ENCODE peak calls at places on chromosomes 16 and 17, in five cellular contexts. Y, F, M, O and Q are unnamed samples.

GRCh38 chr16:58032710-58033293 is 7.2 kb downstream of the MMP15 start:
- DNase-seq in Y (no peak), F (peak; percentile 75), M (peak; percentile 62), O (no peak), Q (no peak)

GRCh38 chr16:82682757-82683156 is 56.0 kb downstream of the CDH13 start:
- DNase-seq in Y (no peak), F (no peak), M (no peak), O (no peak), Q (no peak)

GRCh38 chr17:17944253-17944652 is 27.9 kb downstream of the TOM1L2 start:
- DNase-seq in Y (no peak), F (no peak), M (no peak), O (no peak), Q (no peak)

GRCh38 chr16:82924075-82924854 is 297.5 kb downstream of the CDH13 start:
- DNase-seq in Y (no peak), F (no peak), M (no peak), O (no peak), Q (no peak)

GRCh38 chr17:32495347-32496253 is 8.8 kb downstream of the CDK5R1 start:
- DNase-seq in Y (no peak), F (peak; percentile 47), M (no peak), O (no peak), Q (no peak)

GRCh38 chr16:72609933-72610332 is 438.0 kb upstream of the PMFBP1 start:
- DNase-seq in Y (no peak), F (no peak), M (no peak), O (no peak), Q (no peak)

GRCh38 chr16:64269756-64270155 is 852.1 kb downstream of the CDH11 start:
- DNase-seq in Y (no peak), F (no peak), M (no peak), O (no peak), Q (no peak)

GRCh38 chr17:57485916-57486315 is 229.6 kb downstream of the MSI2 start:
- DNase-seq in Y (no peak), F (no peak), M (no peak), O (no peak), Q (no peak)

GRCh38 chr16:569445-570254 is at the start of gene PIGQ:
- DNase-seq in Y (peak; percentile 64), F (peak; percentile 73), M (peak; percentile 71), O (peak; percentile 72), Q (peak; percentile 88)

GRCh38 chr16:27448531-27449433 is 46.8 kb downstream of the IL21R start:
- DNase-seq in Y (no peak), F (no peak), M (no peak), O (no peak), Q (no peak)

GRCh38 chr17:8016632-8017424 is 14.4 kb downstream of the GUCY2D start:
- DNase-seq in Y (peak; percentile 54), F (no peak), M (no peak), O (peak; percentile 64), Q (no peak)

GRCh38 chr16:88688013-88688778 is 1.9 kb upstream of the SNAI3 start:
- DNase-seq in Y (no peak), F (no peak), M (no peak), O (no peak), Q (no peak)

GRCh38 chr17:40821536-40821935 is 878 bp downstream of the KRT10 start:
- DNase-seq in Y (no peak), F (no peak), M (no peak), O (no peak), Q (no peak)

GRCh38 chr16:28873543-28874201 is 4.6 kb upstream of the ATP2A1 start:
- DNase-seq in Y (no peak), F (no peak), M (no peak), O (no peak), Q (no peak)

GRCh38 chr16:66899945-66900688 is 18.6 kb downstream of the CDH16 start:
- DNase-seq in Y (peak; percentile 86), F (peak; percentile 83), M (peak; percentile 79), O (peak; percentile 88), Q (peak; percentile 92)

GRCh38 chr17:73643846-73644144 is 450 bp downstream of the SDK2 start:
- DNase-seq in Y (no peak), F (no peak), M (no peak), O (no peak), Q (no peak)

GRCh38 chr16:2427526-2427925 is 1.7 kb upstream of the CCNF start:
- DNase-seq in Y (no peak), F (no peak), M (no peak), O (no peak), Q (no peak)

GRCh38 chr17:4796550-4796915 is 569 bp downstream of the PSMB6 start:
- DNase-seq in Y (no peak), F (no peak), M (no peak), O (no peak), Q (no peak)

GRCh38 chr16:86363057-86363490 is 147.3 kb upstream of the FOXF1 start:
- DNase-seq in Y (no peak), F (no peak), M (no peak), O (no peak), Q (no peak)

GRCh38 chr16:73735018-73735417 is 561.6 kb upstream of the PSMD7 start:
- DNase-seq in Y (no peak), F (no peak), M (no peak), O (no peak), Q (no peak)

GRCh38 chr17:9845306-9845705 is 19.6 kb downstream of the GLP2R start:
- DNase-seq in Y (no peak), F (no peak), M (no peak), O (no peak), Q (no peak)

GRCh38 chr17:48023408-48024148 is 14.0 kb downstream of the COPZ2 start:
- DNase-seq in Y (peak; percentile 82), F (peak; percentile 77), M (peak; percentile 85), O (peak; percentile 80), Q (peak; percentile 94)

GRCh38 chr17:40485851-40486512 is 15.4 kb downstream of the TNS4 start:
- DNase-seq in Y (peak; percentile 72), F (no peak), M (no peak), O (peak; percentile 85), Q (no peak)

GRCh38 chr17:34771891-34772290 is 189.4 kb downstream of the CCT6B start:
- DNase-seq in Y (no peak), F (no peak), M (no peak), O (no peak), Q (no peak)

GRCh38 chr17:74935585-74936469 is at the start of gene OTOP3:
- DNase-seq in Y (no peak), F (no peak), M (no peak), O (no peak), Q (no peak)

GRCh38 chr17:68029512-68030215 is 5.9 kb upstream of the KPNA2 start:
- DNase-seq in Y (no peak), F (no peak), M (no peak), O (no peak), Q (no peak)

GRCh38 chr16:57483725-57484514 is 2.4 kb downstream of the DOK4 start:
- DNase-seq in Y (no peak), F (no peak), M (no peak), O (no peak), Q (no peak)

GRCh38 chr17:4899341-4900230 is at the start of gene C17orf107:
- DNase-seq in Y (peak; percentile 76), F (peak; percentile 83), M (peak; percentile 82), O (peak; percentile 88), Q (peak; percentile 84)

GRCh38 chr16:66293207-66293735 is 73.2 kb upstream of the CDH5 start:
- DNase-seq in Y (no peak), F (no peak), M (no peak), O (peak; percentile 34), Q (no peak)

GRCh38 chr16:19654147-19654546 is 63.9 kb downstream of the KNOP1 start:
- DNase-seq in Y (no peak), F (no peak), M (no peak), O (no peak), Q (no peak)

GRCh38 chr17:81000631-81001357 is 9.2 kb downstream of the CHMP6 start:
- DNase-seq in Y (no peak), F (no peak), M (no peak), O (no peak), Q (no peak)

GRCh38 chr17:37744633-37744927 is 279 bp downstream of the HNF1B start:
- DNase-seq in Y (no peak), F (no peak), M (no peak), O (no peak), Q (no peak)
- H3K27me3 ChIP-seq in Y (peaks cover 87% of the 10 kb centered on the region), F (peaks cover 100% of the 10 kb centered on the region), M (peaks cover 100% of the 10 kb centered on the region), O (peaks cover 54% of the 10 kb centered on the region), Q (peaks cover 28% of the 10 kb centered on the region)

GRCh38 chr17:11980813-11981212 is 16.5 kb downstream of the ZNF18 start:
- DNase-seq in Y (no peak), F (no peak), M (no peak), O (no peak), Q (no peak)
- TF ChIP-seq CTCF in Y (no peak), F (peak; percentile 19), M (peak; percentile 21), O (no peak), Q (no peak)

GRCh38 chr16:84074721-84075120 is 32.1 kb upstream of the SLC38A8 start:
- DNase-seq in Y (no peak), F (peak; percentile 54), M (peak; percentile 61), O (no peak), Q (no peak)
- H3K36me3 ChIP-seq in Y (peaks cover 76% of the 10 kb centered on the region), F (no peaks in the 10 kb centered on the region), M (peaks cover 88% of the 10 kb centered on the region), O (peaks cover 64% of the 10 kb centered on the region), Q (peaks cover 91% of the 10 kb centered on the region)

DNA sequence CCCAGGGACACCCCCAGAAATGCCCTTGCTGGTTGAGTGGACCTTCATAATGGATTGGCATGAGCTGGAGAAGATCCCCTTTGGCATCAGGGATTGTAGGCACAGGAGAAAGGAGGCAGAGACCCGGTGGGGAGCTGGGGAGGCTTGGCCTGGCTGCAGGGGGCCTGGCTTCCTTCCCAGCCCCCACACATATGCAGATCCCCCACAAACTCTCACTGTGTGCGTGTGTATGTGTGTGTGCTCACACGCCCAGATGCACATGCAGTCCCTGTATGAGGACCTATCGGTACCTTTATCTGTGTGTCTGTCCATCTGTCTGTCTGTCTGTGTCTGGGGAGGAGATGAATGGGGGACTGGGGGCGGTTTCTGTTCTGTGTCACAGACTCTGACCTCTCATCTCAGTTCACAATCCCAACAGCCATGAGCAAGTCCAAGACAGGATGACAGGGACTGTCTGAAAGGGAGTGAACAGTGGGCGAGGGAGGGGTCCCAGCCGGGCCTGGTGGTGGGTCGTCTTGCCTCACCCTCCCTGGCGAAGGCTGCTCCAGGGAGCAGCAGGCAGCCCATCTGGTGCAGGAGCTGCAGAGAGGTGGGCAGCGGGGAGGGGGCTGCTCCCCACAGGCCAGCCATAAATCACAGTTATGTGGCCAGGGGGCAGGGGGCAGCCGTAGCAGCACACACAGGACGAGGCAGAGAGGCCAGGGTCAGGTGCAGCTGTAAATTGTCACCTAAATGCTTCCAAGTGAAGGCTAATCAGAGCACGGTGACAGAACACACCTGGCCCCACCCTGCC is 46.7 kb upstream of the LHX1 start:
- DNase-seq in Y (no peak), F (no peak), M (no peak), O (no peak), Q (no peak)
- H3K27me3 ChIP-seq in Y (peaks cover 56% of the 10 kb centered on the region), F (peaks cover 34% of the 10 kb centered on the region), M (peaks cover 92% of the 10 kb centered on the region), O (no peaks in the 10 kb centered on the region), Q (no peaks in the 10 kb centered on the region)

DNA sequence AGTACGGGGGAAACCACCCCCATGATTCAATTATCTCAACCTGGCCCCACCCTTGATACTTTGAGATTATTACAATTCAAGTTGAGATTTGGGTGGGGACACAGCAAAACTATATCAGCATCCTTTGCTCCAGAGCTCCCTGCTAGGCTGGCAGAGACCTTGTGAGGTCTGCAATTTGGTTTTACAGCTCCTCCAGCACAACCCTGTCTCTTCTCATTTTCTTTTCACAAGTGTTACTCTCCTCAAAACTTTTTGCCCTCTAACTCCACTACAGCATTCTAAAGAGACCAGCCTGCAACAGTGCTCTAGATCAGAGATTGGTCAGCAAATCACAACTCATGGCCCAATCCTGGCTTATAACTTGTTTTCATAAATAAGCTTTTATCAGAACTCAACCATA is 114.0 kb downstream of the USP31 start:
- DNase-seq in Y (no peak), F (no peak), M (no peak), O (no peak), Q (no peak)
- TF ChIP-seq CTCF in Y (no peak), F (no peak), M (no peak), O (no peak), Q (no peak)